ENCODE peak calls at places on chromosome 14, in five cellular contexts. W is EH, C is EL, R is naive B cell, F is mammary epithelial cell. E is an unnamed sample.

GRCh38 chr14:100408350-100409015 is 85.3 kb downstream of the SLC25A47 start:
- DNase-seq in C (peak; percentile 88), F (no peak), R (no peak), W (peak; percentile 72), E (no peak)

GRCh38 chr14:61573748-61574513 is 121.4 kb upstream of the HIF1A start:
- DNase-seq in F (peak; percentile 93), C (peak; percentile 73), W (peak; percentile 77), R (no peak), E (no peak)

GRCh38 chr14:72904840-72905561 is 11.1 kb upstream of the DPF3 start:
- DNase-seq in F (peak; percentile 66), W (peak; percentile 81), R (peak; percentile 68), C (peak; percentile 83), E (no peak)

GRCh38 chr14:41699506-41699905 is 92.8 kb downstream of the LRFN5 start:
- DNase-seq in W (no peak), F (no peak), C (no peak), R (no peak), E (no peak)

GRCh38 chr14:62071029-62071428 is 308.8 kb downstream of the SNAPC1 start:
- DNase-seq in F (no peak), C (peak; percentile 1), R (no peak), W (peak; percentile 56), E (no peak)

GRCh38 chr14:23055621-23056256 is 1.6 kb downstream of the CDH24 start:
- DNase-seq in C (peak; percentile 58), W (peak; percentile 46), F (no peak), R (no peak), E (no peak)

GRCh38 chr14:77203611-77204456 is 22.2 kb downstream of the TMEM63C start:
- DNase-seq in F (no peak), R (no peak), C (no peak), W (no peak), E (no peak)

GRCh38 chr14:20631023-20631820 is 10.3 kb downstream of the OR6S1 start:
- DNase-seq in C (peak; percentile 63), F (peak; percentile 49), W (peak; percentile 60), R (peak; percentile 42), E (no peak)

GRCh38 chr14:102594514-102595175 is 2.2 kb downstream of the RCOR1 start:
- DNase-seq in W (peak; percentile 73), C (peak; percentile 75), F (peak; percentile 61), R (peak; percentile 79), E (no peak)

GRCh38 chr14:104794641-104795467 is 694 bp downstream of the AKT1 start:
- DNase-seq in R (peak; percentile 47), W (peak; percentile 40), C (peak; percentile 46), F (peak; percentile 23), E (no peak)

GRCh38 chr14:49467091-49467490 is 119.1 kb downstream of the RPS29 start:
- DNase-seq in C (no peak), F (no peak), W (no peak), R (no peak), E (no peak)

GRCh38 chr14:68486033-68486732 is 306.7 kb downstream of the ZFP36L1 start:
- DNase-seq in F (no peak), C (no peak), R (no peak), W (no peak), E (no peak)

GRCh38 chr14:101784631-101785030 is 23.1 kb downstream of the PPP2R5C start:
- DNase-seq in F (no peak), C (no peak), R (no peak), W (no peak), E (no peak)

GRCh38 chr14:46861753-46862152 is 210.2 kb upstream of the RPL10L start:
- DNase-seq in C (no peak), W (no peak), R (no peak), F (no peak), E (no peak)

GRCh38 chr14:31950760-31951637 is 126.1 kb upstream of the ARHGAP5 start:
- DNase-seq in R (no peak), F (peak; percentile 72), W (peak; percentile 56), C (peak; percentile 34), E (no peak)

GRCh38 chr14:97851438-97851995 is 1054.3 kb downstream of the VRK1 start:
- DNase-seq in C (no peak), W (no peak), F (no peak), R (no peak), E (no peak)

GRCh38 chr14:52961060-52961639 is 10.3 kb upstream of the FERMT2 start:
- DNase-seq in R (peak; percentile 20), F (peak; percentile 53), W (peak; percentile 72), C (peak; percentile 70), E (peak; percentile 10)

GRCh38 chr14:92793709-92794546 is at the start of gene GOLGA5:
- DNase-seq in W (peak; percentile 97), R (peak; percentile 99), F (peak; percentile 97), C (peak; percentile 97), E (peak; percentile 91)

GRCh38 chr14:102822311-102822863 is 45.1 kb downstream of the TRAF3 start:
- DNase-seq in R (no peak), W (peak; percentile 17), F (no peak), C (no peak), E (no peak)

GRCh38 chr14:89123851-89124250 is 293.2 kb downstream of the FOXN3 start:
- DNase-seq in R (no peak), W (no peak), C (no peak), F (no peak), E (no peak)

GRCh38 chr14:104689620-104690265 is 325 bp downstream of the INF2 start:
- DNase-seq in R (no peak), F (peak; percentile 30), W (peak; percentile 43), C (peak; percentile 40), E (no peak)

GRCh38 chr14:24132061-24132685 is 1.7 kb downstream of the FITM1 start:
- DNase-seq in R (no peak), W (no peak), F (peak; percentile 75), C (no peak), E (peak; percentile 24)

GRCh38 chr14:21852061-21852664 is 178.5 kb upstream of the OR4E1 start:
- DNase-seq in C (peak; percentile 19), F (peak; percentile 17), W (no peak), R (peak; percentile 5), E (no peak)

GRCh38 chr14:59772252-59772651 is 98.3 kb downstream of the RTN1 start:
- DNase-seq in F (no peak), W (no peak), C (no peak), R (no peak), E (no peak)

GRCh38 chr14:67883717-67884116 is 64.1 kb downstream of the RAD51B start:
- DNase-seq in W (peak; percentile 42), F (no peak), R (no peak), C (peak; percentile 23), E (no peak)

GRCh38 chr14:52275372-52275771 is 7.9 kb downstream of the PTGDR start:
- DNase-seq in W (no peak), C (no peak), F (no peak), R (no peak), E (no peak)

GRCh38 chr14:96889091-96889490 is 91.9 kb downstream of the VRK1 start:
- DNase-seq in F (no peak), R (no peak), C (no peak), W (no peak), E (no peak)

GRCh38 chr14:92646952-92647461 is 101.4 kb downstream of the LGMN start:
- DNase-seq in W (peak; percentile 99), F (peak; percentile 23), R (no peak), C (peak; percentile 88), E (no peak)

GRCh38 chr14:43795600-43796228 is 711.4 kb downstream of the FSCB start:
- DNase-seq in W (no peak), R (no peak), C (no peak), F (no peak), E (no peak)

GRCh38 chr14:71481215-71481614 is 451.0 kb upstream of the RGS6 start:
- DNase-seq in F (no peak), C (no peak), W (no peak), R (no peak), E (no peak)

GRCh38 chr14:50083467-50084337 is 32.7 kb downstream of the VCPKMT start:
- DNase-seq in F (peak; percentile 76), W (no peak), C (no peak), R (no peak), E (no peak)

GRCh38 chr14:85233756-85234545 is 296.0 kb upstream of the FLRT2 start:
- DNase-seq in C (peak; percentile 82), F (peak; percentile 86), W (peak; percentile 54), R (no peak), E (peak; percentile 81)

GRCh38 chr14:61968207-61968606 is 206.0 kb downstream of the SNAPC1 start:
- DNase-seq in F (no peak), R (no peak), W (no peak), C (no peak), E (no peak)

GRCh38 chr14:24976599-24976998 is 73.3 kb downstream of the STXBP6 start:
- DNase-seq in R (no peak), F (no peak), W (no peak), C (no peak), E (no peak)

GRCh38 chr14:88481794-88482193 is 73.0 kb downstream of the PTPN21 start:
- DNase-seq in R (no peak), W (peak; percentile 19), F (no peak), C (no peak), E (no peak)

GRCh38 chr14:89399594-89400068 is 17.4 kb downstream of the FOXN3 start:
- DNase-seq in C (peak; percentile 13), R (no peak), W (peak; percentile 81), F (no peak), E (no peak)

GRCh38 chr14:51018521-51018920 is 74.2 kb upstream of the PYGL start:
- DNase-seq in R (no peak), F (no peak), C (peak; percentile 73), W (peak; percentile 62), E (no peak)

E was measured in epithelial cell of prostate.